ENCODE peak calls at places on chromosomes 2 and 18, in six cellular contexts. E is NCI-H524 treated with DMSO at 0.1 percent for 48 hours; L is effector CD4-positive, alpha-beta T cell; H is GF-D8; Z is neural crest cell; O is heart right ventricle. P is an unnamed sample.

GRCh38 chr2:70143314-70144150 is 47.3 kb downstream of the C2orf42 start:
- DNase-seq in L (peak), O (no peak), Z (no peak), E (no peak), H (no peak), P (peak)

GRCh38 chr2:455913-456312 is 168.0 kb upstream of the ALKAL2 start:
- DNase-seq in O (no peak), E (no peak), H (no peak), Z (no peak), L (no peak), P (no peak)

GRCh38 chr18:8525692-8526091 is 83.5 kb upstream of the RAB12 start:
- DNase-seq in E (no peak), Z (peak), O (no peak), L (no peak), H (no peak), P (peak)

GRCh38 chr2:149329470-149330126 is 789 bp upstream of the LYPD6 start:
- DNase-seq in H (no peak), Z (peak), O (peak), E (peak), L (no peak), P (peak)

GRCh38 chr2:207506426-207506825 is 23.3 kb upstream of the CREB1 start:
- DNase-seq in H (no peak), L (no peak), O (no peak), E (no peak), Z (no peak), P (no peak)

GRCh38 chr2:46873632-46874068 is 42.0 kb downstream of the MCFD2 start:
- DNase-seq in E (no peak), O (no peak), L (no peak), H (no peak), Z (no peak), P (no peak)

GRCh38 chr2:221708916-221709315 is 136.8 kb upstream of the EPHA4 start:
- DNase-seq in O (no peak), Z (no peak), E (no peak), H (no peak), L (no peak), P (no peak)

GRCh38 chr2:232245111-232245510 is 133.4 kb upstream of the ALPP start:
- DNase-seq in Z (no peak), H (no peak), O (no peak), L (no peak), E (no peak), P (no peak)

GRCh38 chr2:223652122-223652521 is 50.0 kb upstream of the SCG2 start:
- DNase-seq in L (no peak), E (no peak), Z (no peak), H (no peak), O (no peak), P (no peak)

GRCh38 chr2:69196327-69197117 is 183.5 kb downstream of the ANTXR1 start:
- DNase-seq in E (no peak), H (no peak), L (no peak), O (no peak), Z (no peak), P (no peak)

GRCh38 chr2:98698896-98699295 is 32.0 kb downstream of the MGAT4A start:
- DNase-seq in H (no peak), Z (no peak), L (no peak), E (no peak), O (no peak), P (no peak)

GRCh38 chr18:49277395-49278036 is 182.9 kb downstream of the DYM start:
- DNase-seq in L (no peak), H (no peak), Z (no peak), E (no peak), O (no peak), P (no peak)

GRCh38 chr2:26843041-26843440 is 4.9 kb upstream of the DPYSL5 start:
- DNase-seq in O (no peak), E (no peak), L (no peak), H (no peak), Z (no peak), P (no peak)

GRCh38 chr2:168699834-168700417 is 102.5 kb upstream of the NOSTRIN start:
- DNase-seq in Z (no peak), O (peak), E (peak), H (no peak), L (no peak), P (no peak)

GRCh38 chr18:78587096-78587495 is 392.5 kb upstream of the SALL3 start:
- DNase-seq in L (no peak), Z (no peak), H (no peak), O (no peak), E (no peak), P (no peak)

GRCh38 chr2:232398293-232399034 is 8.2 kb upstream of the ALPG start:
- DNase-seq in Z (no peak), E (no peak), H (no peak), O (no peak), L (no peak), P (no peak)

GRCh38 chr18:74375999-74376398 is 60.4 kb downstream of the C18orf63 start:
- DNase-seq in H (no peak), Z (no peak), E (no peak), L (no peak), O (no peak), P (no peak)

GRCh38 chr2:174535757-174536703 is 49.2 kb upstream of the GPR155 start:
- DNase-seq in Z (no peak), O (no peak), L (no peak), H (no peak), E (peak), P (no peak)

GRCh38 chr18:54388203-54389142 is 30.8 kb downstream of the C18orf54 start:
- DNase-seq in E (no peak), O (no peak), L (no peak), Z (no peak), H (peak), P (peak)

GRCh38 chr2:172988728-172989127 is 86.9 kb upstream of the MAP3K20 start:
- DNase-seq in O (no peak), L (no peak), H (no peak), E (no peak), Z (no peak), P (no peak)

GRCh38 chr2:205657579-205657978 is 24.7 kb upstream of the NRP2 start:
- DNase-seq in O (no peak), H (no peak), E (no peak), Z (no peak), L (no peak), P (no peak)

GRCh38 chr2:3037196-3038194 is 340.1 kb downstream of the EIPR1 start:
- DNase-seq in Z (no peak), O (no peak), E (no peak), H (no peak), L (no peak), P (no peak)

GRCh38 chr2:19859565-19859964 is 42.2 kb downstream of the TTC32 start:
- DNase-seq in H (no peak), Z (no peak), O (no peak), E (no peak), L (no peak), P (no peak)

GRCh38 chr2:27261926-27262298 is 935 bp downstream of the SLC30A3 start:
- DNase-seq in L (no peak), H (no peak), E (no peak), O (no peak), Z (no peak), P (no peak)

GRCh38 chr18:7205346-7205745 is 25.5 kb upstream of the LRRC30 start:
- DNase-seq in E (no peak), O (no peak), L (no peak), Z (no peak), H (no peak), P (no peak)

GRCh38 chr2:168559187-168559586 is 103.1 kb downstream of the CERS6 start:
- DNase-seq in E (no peak), H (no peak), Z (no peak), O (no peak), L (no peak), P (no peak)

GRCh38 chr2:217079165-217079564 is 219.3 kb upstream of the TNP1 start:
- DNase-seq in H (no peak), Z (no peak), O (no peak), E (no peak), L (no peak), P (no peak)

GRCh38 chr2:151619337-151619989 is 114.8 kb downstream of the NEB start:
- DNase-seq in E (no peak), Z (no peak), O (no peak), H (no peak), L (no peak), P (no peak)

GRCh38 chr2:10526281-10526680 is 78.2 kb upstream of the ODC1 start:
- DNase-seq in E (no peak), L (no peak), H (no peak), O (no peak), Z (no peak), P (no peak)

GRCh38 chr18:13201315-13201714 is 17.2 kb upstream of the LDLRAD4 start:
- DNase-seq in O (no peak), Z (no peak), E (no peak), H (no peak), L (no peak), P (no peak)

GRCh38 chr2:9033385-9034175 is 30.1 kb upstream of the MBOAT2 start:
- DNase-seq in L (no peak), Z (no peak), O (no peak), H (no peak), E (peak), P (no peak)

GRCh38 chr2:121897335-121897970 is 142.0 kb downstream of the TSN start:
- DNase-seq in O (no peak), E (peak), H (no peak), L (no peak), Z (peak), P (peak)

GRCh38 chr2:88620015-88620414 is 7.2 kb downstream of the EIF2AK3 start:
- DNase-seq in Z (no peak), L (no peak), E (no peak), O (no peak), H (no peak), P (no peak)

GRCh38 chr2:7373156-7373555 is 455.9 kb downstream of the RNF144A start:
- DNase-seq in H (no peak), O (no peak), E (no peak), L (no peak), Z (no peak), P (no peak)

GRCh38 chr2:35035883-35036282 is 1319.7 kb upstream of the CRIM1 start:
- DNase-seq in Z (no peak), E (no peak), O (no peak), H (no peak), L (no peak), P (no peak)

GRCh38 chr2:229378386-229378785 is 107.3 kb upstream of the PID1 start:
- DNase-seq in L (no peak), Z (no peak), E (no peak), O (no peak), H (no peak), P (no peak)

GRCh38 chr18:6570581-6571238 is 156.0 kb upstream of the L3MBTL4 start:
- DNase-seq in H (no peak), L (no peak), O (no peak), Z (no peak), E (no peak), P (no peak)

P was measured in HuH-7.